ENCODE peak calls at places on chromosomes 12 and 14, in five cellular contexts. H, Q, T, R and B are unnamed samples.

GRCh38 chr14:75522224-75522764 is at the start of gene BATF:
- DNase-seq in H (no peak), Q (no peak), T (no peak), R (no peak), B (no peak)

GRCh38 chr12:103766028-103766427 is 75.0 kb downstream of the NT5DC3 start:
- DNase-seq in H (no peak), Q (no peak), T (no peak), R (no peak), B (no peak)

GRCh38 chr14:39229222-39229543 is 4.5 kb upstream of the MIA2 start:
- DNase-seq in H (peak; percentile 7), Q (peak; percentile 39), T (no peak), R (no peak), B (no peak)

GRCh38 chr14:29039171-29039570 is 272.6 kb downstream of the FOXG1 start:
- DNase-seq in H (peak; percentile 50), Q (peak; percentile 49), T (peak; percentile 6), R (no peak), B (peak; percentile 27)

GRCh38 chr12:91274886-91275285 is 92.3 kb upstream of the DCN start:
- DNase-seq in H (peak; percentile 84), Q (no peak), T (peak; percentile 88), R (no peak), B (peak; percentile 92)

GRCh38 chr12:129903092-129903945 is 506 bp downstream of the TMEM132D start:
- DNase-seq in H (no peak), Q (no peak), T (no peak), R (peak; percentile 38), B (no peak)

GRCh38 chr14:102933618-102934231 is 11.3 kb downstream of the AMN start:
- DNase-seq in H (no peak), Q (no peak), T (no peak), R (no peak), B (no peak)

GRCh38 chr14:20415723-20416622 is 2.7 kb upstream of the TEP1 start:
- DNase-seq in H (peak; percentile 61), Q (peak; percentile 67), T (peak; percentile 73), R (peak; percentile 25), B (peak; percentile 61)

GRCh38 chr12:55815473-55815872 is 2.1 kb downstream of the SARNP start:
- DNase-seq in H (no peak), Q (no peak), T (no peak), R (no peak), B (no peak)

GRCh38 chr14:103740991-103741689 is 25.5 kb downstream of the ZFYVE21 start:
- DNase-seq in H (peak; percentile 39), Q (peak; percentile 45), T (peak; percentile 44), R (no peak), B (peak; percentile 58)

GRCh38 chr12:6465467-6466183 is 4.9 kb downstream of the VAMP1 start:
- DNase-seq in H (peak; percentile 77), Q (peak; percentile 82), T (peak; percentile 86), R (peak; percentile 17), B (peak; percentile 78)

GRCh38 chr12:48197967-48198618 is 5.0 kb downstream of the OR10AD1 start:
- DNase-seq in H (peak; percentile 87), Q (peak; percentile 92), T (peak; percentile 96), R (peak; percentile 97), B (peak; percentile 88)